ENCODE peak calls at places on chromosomes 12 and 14, in eight cellular contexts. One of them, this sample, is unnamed.

GRCh38 chr12:33596061-33596460 is 156.4 kb upstream of the SYT10 start:
- DNase-seq in mammary epithelial cell: peak; percentile 2
- DNase-seq in PC-9: no peak
- DNase-seq in fibroblast of lung: peak; percentile 38
- DNase-seq in H9: no peak
- DNase-seq in K562: no peak
- DNase-seq in astrocyte: peak; percentile 20
- DNase-seq in HepG2: no peak
- DNase-seq in this sample: no peak

GRCh38 chr14:51593397-51593796 is 58.3 kb upstream of the FRMD6 start:
- DNase-seq in H9: no peak
- DNase-seq in mammary epithelial cell: no peak
- DNase-seq in HepG2: no peak
- DNase-seq in K562: no peak
- DNase-seq in PC-9: no peak
- DNase-seq in fibroblast of lung: no peak
- DNase-seq in astrocyte: no peak
- DNase-seq in this sample: no peak

GRCh38 chr12:63068857-63069442 is 82.1 kb downstream of the AVPR1A start:
- DNase-seq in astrocyte: peak; percentile 51
- DNase-seq in H9: no peak
- DNase-seq in K562: peak; percentile 35
- DNase-seq in HepG2: peak; percentile 33
- DNase-seq in mammary epithelial cell: peak; percentile 37
- DNase-seq in fibroblast of lung: peak; percentile 67
- DNase-seq in PC-9: peak; percentile 7
- DNase-seq in this sample: peak; percentile 77

GRCh38 chr14:61109288-61109687 is 128.2 kb downstream of the SLC38A6 start:
- DNase-seq in HepG2: no peak
- DNase-seq in H9: peak; percentile 18
- DNase-seq in astrocyte: no peak
- DNase-seq in K562: no peak
- DNase-seq in fibroblast of lung: no peak
- DNase-seq in mammary epithelial cell: no peak
- DNase-seq in PC-9: no peak
- DNase-seq in this sample: no peak

GRCh38 chr14:102280376-102280962 is 24.5 kb downstream of the MOK start:
- DNase-seq in fibroblast of lung: peak; percentile 100
- DNase-seq in PC-9: peak; percentile 87
- DNase-seq in astrocyte: peak; percentile 100
- DNase-seq in mammary epithelial cell: peak; percentile 91
- DNase-seq in HepG2: no peak
- DNase-seq in K562: no peak
- DNase-seq in H9: no peak
- DNase-seq in this sample: no peak

GRCh38 chr14:103205541-103205906 is 82.3 kb downstream of the TNFAIP2 start:
- DNase-seq in mammary epithelial cell: no peak
- DNase-seq in PC-9: no peak
- DNase-seq in HepG2: no peak
- DNase-seq in H9: no peak
- DNase-seq in astrocyte: no peak
- DNase-seq in fibroblast of lung: no peak
- DNase-seq in K562: no peak
- DNase-seq in this sample: no peak

GRCh38 chr12:21690704-21691368 is 33.2 kb upstream of the LDHB start:
- DNase-seq in mammary epithelial cell: no peak
- DNase-seq in PC-9: no peak
- DNase-seq in HepG2: no peak
- DNase-seq in astrocyte: no peak
- DNase-seq in fibroblast of lung: no peak
- DNase-seq in K562: no peak
- DNase-seq in H9: no peak
- DNase-seq in this sample: no peak

GRCh38 chr12:69639400-69640016 is 28.8 kb upstream of the LRRC10 start:
- DNase-seq in HepG2: peak; percentile 52
- DNase-seq in astrocyte: peak; percentile 30
- DNase-seq in PC-9: peak; percentile 43
- DNase-seq in H9: peak; percentile 85
- DNase-seq in mammary epithelial cell: peak; percentile 43
- DNase-seq in fibroblast of lung: peak; percentile 53
- DNase-seq in K562: peak; percentile 83
- DNase-seq in this sample: peak; percentile 85

GRCh38 chr12:114767081-114767480 is 83.1 kb upstream of the TBX3 start:
- DNase-seq in HepG2: no peak
- DNase-seq in astrocyte: no peak
- DNase-seq in H9: no peak
- DNase-seq in PC-9: no peak
- DNase-seq in K562: no peak
- DNase-seq in fibroblast of lung: no peak
- DNase-seq in mammary epithelial cell: no peak
- DNase-seq in this sample: no peak

GRCh38 chr14:101859538-101859902 is 98.0 kb downstream of the PPP2R5C start:
- DNase-seq in mammary epithelial cell: no peak
- DNase-seq in K562: no peak
- DNase-seq in fibroblast of lung: no peak
- DNase-seq in HepG2: no peak
- DNase-seq in astrocyte: no peak
- DNase-seq in H9: no peak
- DNase-seq in PC-9: no peak
- DNase-seq in this sample: no peak

GRCh38 chr12:123270380-123271181 is 1.1 kb downstream of the CDK2AP1 start:
- DNase-seq in H9: no peak
- DNase-seq in K562: peak; percentile 73
- DNase-seq in fibroblast of lung: peak; percentile 47
- DNase-seq in PC-9: peak; percentile 11
- DNase-seq in mammary epithelial cell: peak; percentile 35
- DNase-seq in astrocyte: peak; percentile 20
- DNase-seq in HepG2: peak; percentile 23
- DNase-seq in this sample: peak; percentile 34

GRCh38 chr14:21300892-21301291 is 21.0 kb downstream of the RPGRIP1 start:
- DNase-seq in HepG2: no peak
- DNase-seq in PC-9: no peak
- DNase-seq in mammary epithelial cell: no peak
- DNase-seq in astrocyte: no peak
- DNase-seq in H9: peak; percentile 66
- DNase-seq in fibroblast of lung: peak; percentile 11
- DNase-seq in K562: no peak
- DNase-seq in this sample: peak; percentile 78

GRCh38 chr12:120584343-120585149 is 3.3 kb upstream of the POP5 start:
- DNase-seq in astrocyte: no peak
- DNase-seq in fibroblast of lung: no peak
- DNase-seq in mammary epithelial cell: peak; percentile 18
- DNase-seq in K562: peak; percentile 72
- DNase-seq in H9: peak; percentile 68
- DNase-seq in PC-9: peak; percentile 57
- DNase-seq in HepG2: no peak
- DNase-seq in this sample: peak; percentile 72

GRCh38 chr12:131020326-131020725 is 66.6 kb downstream of the ADGRD1 start:
- DNase-seq in astrocyte: no peak
- DNase-seq in K562: no peak
- DNase-seq in PC-9: no peak
- DNase-seq in H9: no peak
- DNase-seq in HepG2: no peak
- DNase-seq in mammary epithelial cell: no peak
- DNase-seq in fibroblast of lung: no peak
- DNase-seq in this sample: no peak

GRCh38 chr14:91796622-91797347 is 64.9 kb upstream of the CATSPERB start:
- DNase-seq in mammary epithelial cell: peak; percentile 17
- DNase-seq in H9: no peak
- DNase-seq in K562: no peak
- DNase-seq in PC-9: no peak
- DNase-seq in fibroblast of lung: peak; percentile 34
- DNase-seq in HepG2: no peak
- DNase-seq in astrocyte: peak; percentile 8
- DNase-seq in this sample: no peak

GRCh38 chr14:76348898-76349297 is 27.0 kb upstream of the ESRRB start:
- DNase-seq in fibroblast of lung: peak; percentile 82
- DNase-seq in HepG2: no peak
- DNase-seq in mammary epithelial cell: peak; percentile 65
- DNase-seq in K562: no peak
- DNase-seq in H9: peak; percentile 73
- DNase-seq in PC-9: no peak
- DNase-seq in astrocyte: peak; percentile 72
- DNase-seq in this sample: peak; percentile 8

GRCh38 chr14:50091240-50091914 is 25.0 kb downstream of the VCPKMT start:
- DNase-seq in HepG2: no peak
- DNase-seq in K562: no peak
- DNase-seq in H9: no peak
- DNase-seq in astrocyte: no peak
- DNase-seq in fibroblast of lung: no peak
- DNase-seq in PC-9: no peak
- DNase-seq in mammary epithelial cell: no peak
- DNase-seq in this sample: no peak

DNA sequence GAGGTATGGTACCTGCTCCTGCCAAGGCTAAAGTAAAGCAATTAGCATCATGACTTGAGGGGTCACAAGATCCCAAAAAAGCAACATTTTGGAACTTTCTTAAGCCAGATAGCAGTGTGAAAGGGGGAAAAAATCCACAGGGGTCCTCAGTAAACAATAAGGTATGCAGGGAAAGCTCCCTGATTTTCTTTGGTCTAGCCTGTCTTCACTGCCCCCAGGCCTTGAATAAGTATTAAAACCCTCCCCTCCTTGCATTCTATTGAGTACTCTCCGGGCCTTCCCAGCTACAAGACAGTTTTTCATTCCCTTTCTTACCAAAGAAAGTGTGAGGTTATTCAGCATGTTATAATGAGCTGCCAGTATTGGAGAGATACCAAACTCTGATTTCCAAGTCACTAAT is 59.7 kb upstream of the KIF21A start:
- DNase-seq in K562: no peak
- DNase-seq in mammary epithelial cell: no peak
- DNase-seq in H9: no peak
- DNase-seq in HepG2: no peak
- DNase-seq in fibroblast of lung: no peak
- DNase-seq in PC-9: no peak
- DNase-seq in astrocyte: no peak
- DNase-seq in this sample: peak; percentile 37
- H3K27ac ChIP-seq in K562: no peak overlapping the region
- H3K27ac ChIP-seq in mammary epithelial cell: peak overlapping the region; percentile 3
- H3K27ac ChIP-seq in H9: no peak overlapping the region
- H3K27ac ChIP-seq in HepG2: no peak overlapping the region
- H3K27ac ChIP-seq in fibroblast of lung: no peak overlapping the region
- H3K27ac ChIP-seq in PC-9: no peak overlapping the region
- H3K27ac ChIP-seq in astrocyte: no peak overlapping the region
- H3K27ac ChIP-seq in this sample: no peak overlapping the region

DNA sequence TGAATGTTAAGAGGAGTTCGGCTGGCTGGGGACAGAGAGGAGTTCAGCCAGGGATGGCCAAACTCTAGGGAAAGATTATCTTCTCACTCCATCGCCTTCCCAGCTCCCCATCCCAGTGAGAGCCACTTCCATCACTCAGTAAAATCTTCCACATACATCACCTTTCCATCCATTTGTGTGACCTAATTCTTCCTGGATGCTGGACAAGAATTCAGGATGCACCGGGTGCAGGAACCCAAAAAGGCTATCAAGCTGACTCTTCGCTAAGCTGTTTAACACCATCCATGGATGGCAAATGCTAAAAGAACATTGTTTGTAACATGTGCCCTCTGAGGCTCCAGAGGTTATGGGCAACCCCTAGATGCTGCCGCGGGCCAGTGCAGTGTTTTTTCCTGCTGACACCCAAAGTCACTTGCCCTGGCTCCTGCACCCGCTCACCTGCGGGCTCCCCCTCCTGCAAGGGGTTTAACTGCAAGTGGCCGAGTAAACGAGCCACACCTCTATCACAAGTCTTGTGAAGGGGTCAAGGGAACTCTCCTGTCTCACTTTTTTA is 216.0 kb upstream of the NPAS3 start:
- DNase-seq in fibroblast of lung: no peak
- DNase-seq in H9: no peak
- DNase-seq in astrocyte: no peak
- DNase-seq in mammary epithelial cell: no peak
- DNase-seq in PC-9: no peak
- DNase-seq in K562: no peak
- DNase-seq in HepG2: no peak
- DNase-seq in this sample: no peak
- H2AFZ ChIP-seq in fibroblast of lung: no peak overlapping the region
- H2AFZ ChIP-seq in H9: no peak overlapping the region
- H2AFZ ChIP-seq in astrocyte: no peak overlapping the region
- H2AFZ ChIP-seq in mammary epithelial cell: no peak overlapping the region
- H2AFZ ChIP-seq in PC-9: no peak overlapping the region
- H2AFZ ChIP-seq in K562: no peak overlapping the region
- H2AFZ ChIP-seq in HepG2: no peak overlapping the region
- H2AFZ ChIP-seq in this sample: no peak overlapping the region

GRCh38 chr14:68394719-68395117 is 398.1 kb downstream of the ZFP36L1 start:
- DNase-seq in mammary epithelial cell: no peak
- DNase-seq in astrocyte: no peak
- DNase-seq in H9: peak; percentile 41
- DNase-seq in HepG2: no peak
- DNase-seq in fibroblast of lung: no peak
- DNase-seq in K562: no peak
- DNase-seq in PC-9: no peak
- DNase-seq in this sample: peak; percentile 50
- H3K4me1 ChIP-seq in mammary epithelial cell: peaks cover 22% of the 10 kb centered on the region
- H3K4me1 ChIP-seq in astrocyte: peaks cover 49% of the 10 kb centered on the region
- H3K4me1 ChIP-seq in H9: peaks cover 12% of the 10 kb centered on the region
- H3K4me1 ChIP-seq in HepG2: peaks cover 25% of the 10 kb centered on the region
- H3K4me1 ChIP-seq in fibroblast of lung: peaks cover 34% of the 10 kb centered on the region
- H3K4me1 ChIP-seq in K562: peaks cover 7% of the 10 kb centered on the region
- H3K4me1 ChIP-seq in PC-9: peaks cover under 1% of the 10 kb centered on the region
- H3K4me1 ChIP-seq in this sample: peaks cover 23% of the 10 kb centered on the region

GRCh38 chr12:111645433-111645832 is 40.3 kb downstream of the BRAP start:
- DNase-seq in astrocyte: peak; percentile 87
- DNase-seq in K562: no peak
- DNase-seq in fibroblast of lung: peak; percentile 91
- DNase-seq in PC-9: peak; percentile 68
- DNase-seq in HepG2: no peak
- DNase-seq in H9: no peak
- DNase-seq in mammary epithelial cell: peak; percentile 54
- DNase-seq in this sample: no peak

GRCh38 chr12:111638576-111638975 is 39.5 kb upstream of the ATXN2 start:
- DNase-seq in PC-9: no peak
- DNase-seq in fibroblast of lung: peak; percentile 76
- DNase-seq in H9: no peak
- DNase-seq in mammary epithelial cell: no peak
- DNase-seq in astrocyte: peak; percentile 71
- DNase-seq in HepG2: no peak
- DNase-seq in K562: no peak
- DNase-seq in this sample: no peak

GRCh38 chr12:111642681-111643427 is 42.9 kb downstream of the BRAP start:
- DNase-seq in H9: no peak
- DNase-seq in HepG2: no peak
- DNase-seq in K562: peak; percentile 38
- DNase-seq in fibroblast of lung: no peak
- DNase-seq in PC-9: no peak
- DNase-seq in mammary epithelial cell: no peak
- DNase-seq in astrocyte: no peak
- DNase-seq in this sample: no peak

GRCh38 chr12:111640498-111640897 is 41.4 kb upstream of the ATXN2 start:
- DNase-seq in fibroblast of lung: no peak
- DNase-seq in H9: no peak
- DNase-seq in K562: no peak
- DNase-seq in mammary epithelial cell: no peak
- DNase-seq in HepG2: no peak
- DNase-seq in PC-9: no peak
- DNase-seq in astrocyte: no peak
- DNase-seq in this sample: no peak

DNA sequence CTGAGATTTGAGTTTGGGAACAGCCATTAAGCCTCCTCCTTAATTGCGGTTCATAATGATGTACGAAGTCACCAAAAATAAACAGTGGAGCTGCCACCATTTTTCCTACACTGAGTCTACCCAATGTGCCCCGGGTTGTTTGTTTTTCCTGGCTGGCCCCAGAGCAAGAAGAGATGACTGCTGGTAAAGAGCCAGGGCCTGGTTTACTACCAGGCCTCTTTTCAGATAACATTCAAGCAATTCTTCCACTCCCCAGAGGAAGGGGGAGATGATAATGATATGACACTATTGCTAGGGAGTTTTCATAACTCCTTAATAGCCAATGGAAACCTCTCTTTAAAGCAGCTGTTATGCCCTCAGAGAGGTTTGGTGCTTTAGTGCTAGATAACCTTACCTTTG is 42.3 kb downstream of the BRAP start:
- DNase-seq in mammary epithelial cell: no peak
- DNase-seq in astrocyte: peak; percentile 73
- DNase-seq in H9: no peak
- DNase-seq in fibroblast of lung: peak; percentile 77
- DNase-seq in K562: no peak
- DNase-seq in PC-9: peak; percentile 21
- DNase-seq in HepG2: no peak
- DNase-seq in this sample: no peak
- H3K27ac ChIP-seq in mammary epithelial cell: no peak overlapping the region
- H3K27ac ChIP-seq in astrocyte: no peak overlapping the region
- H3K27ac ChIP-seq in H9: no peak overlapping the region
- H3K27ac ChIP-seq in fibroblast of lung: peak overlapping the region; percentile 43
- H3K27ac ChIP-seq in K562: peak overlapping the region; percentile 29
- H3K27ac ChIP-seq in PC-9: no peak overlapping the region
- H3K27ac ChIP-seq in HepG2: no peak overlapping the region
- H3K27ac ChIP-seq in this sample: no peak overlapping the region

This sample was measured in GM23338.